ENCODE peak calls at places on chromosomes 2 and 18, in four cellular contexts. B is NB4; I is stimulated activated CD4-positive, alpha-beta T cell treated with anti-CD3 and anti-CD28 coated beads, TNF-alpha, amount 100 ng/mL, for 1 hour; S is A172. F is an unnamed sample.

GRCh38 chr2:27356382-27357181 is at the start of gene GTF3C2:
- DNase-seq in B (peak; percentile 100), I (peak; percentile 81), S (peak; percentile 97), F (peak; percentile 76)

GRCh38 chr2:42085706-42086487 is 38.1 kb downstream of the PKDCC start:
- DNase-seq in B (no peak), I (no peak), S (no peak), F (no peak)

GRCh38 chr2:21251216-21251971 is 127.6 kb downstream of the TDRD15 start:
- DNase-seq in B (no peak), I (no peak), S (no peak), F (no peak)

GRCh38 chr2:71700880-71701397 is 247.6 kb downstream of the DYSF start:
- DNase-seq in B (no peak), I (no peak), S (no peak), F (no peak)

GRCh38 chr2:241852116-241852980 is 6.3 kb downstream of the PDCD1 start:
- DNase-seq in B (peak; percentile 0), I (no peak), S (no peak), F (no peak)

GRCh38 chr2:48711343-48711742 is 44.2 kb downstream of the LHCGR start:
- DNase-seq in B (no peak), I (no peak), S (no peak), F (no peak)

GRCh38 chr18:63192885-63193349 is 126.7 kb downstream of the BCL2 start:
- DNase-seq in B (no peak), I (no peak), S (no peak), F (no peak)

GRCh38 chr2:164689020-164689419 is 67.7 kb upstream of the GRB14 start:
- DNase-seq in B (no peak), I (no peak), S (no peak), F (no peak)

GRCh38 chr2:1884933-1885580 is 140.7 kb upstream of the PXDN start:
- DNase-seq in B (no peak), I (no peak), S (peak; percentile 58), F (no peak)

GRCh38 chr2:95552911-95553310 is 38.9 kb upstream of the TRIM43 start:
- DNase-seq in B (no peak), I (no peak), S (no peak), F (no peak)

GRCh38 chr2:106582431-106583143 is 95.4 kb downstream of the CD8B2 start:
- DNase-seq in B (peak; percentile 69), I (peak; percentile 46), S (peak; percentile 78), F (peak; percentile 14)

GRCh38 chr18:78973357-78974083 is 6.1 kb upstream of the SALL3 start:
- DNase-seq in B (no peak), I (no peak), S (no peak), F (no peak)